ENCODE peak calls at places on chromosomes 11 and 22, in four cellular contexts. C, W, B and D are unnamed samples.

GRCh38 chr11:44977493-44977984 is 26.9 kb upstream of the TP53I11 start:
- DNase-seq in C (no peak), W (peak; percentile 66), B (no peak), D (no peak)

GRCh38 chr11:68441466-68442230 is 18.9 kb upstream of the PPP6R3 start:
- DNase-seq in C (no peak), W (peak; percentile 98), B (no peak), D (peak; percentile 87)

GRCh38 chr11:12817681-12818332 is 143.6 kb downstream of the TEAD1 start:
- DNase-seq in C (no peak), W (no peak), B (no peak), D (no peak)

GRCh38 chr11:59614277-59615131 is 1.1 kb downstream of the OSBP start:
- DNase-seq in C (no peak), W (no peak), B (no peak), D (no peak)

GRCh38 chr11:108871152-108871551 is 206.3 kb downstream of the DDX10 start:
- DNase-seq in C (no peak), W (peak; percentile 79), B (no peak), D (peak; percentile 51)

GRCh38 chr11:46987183-46987582 is 50.6 kb downstream of the CSTPP1 start:
- DNase-seq in C (no peak), W (no peak), B (no peak), D (no peak)

GRCh38 chr11:119789766-119790407 is 60.9 kb upstream of the NECTIN1 start:
- DNase-seq in C (no peak), W (peak; percentile 75), B (no peak), D (peak; percentile 37)

GRCh38 chr11:65539401-65540289 is 14.8 kb downstream of the SCYL1 start:
- DNase-seq in C (no peak), W (peak; percentile 81), B (no peak), D (no peak)

GRCh38 chr11:45413156-45413833 is 127.2 kb upstream of the SYT13 start:
- DNase-seq in C (no peak), W (peak; percentile 37), B (no peak), D (no peak)

GRCh38 chr11:120244476-120244875 is 4.5 kb downstream of the POU2F3 start:
- DNase-seq in C (no peak), W (no peak), B (no peak), D (no peak)

GRCh38 chr22:31923166-31923565 is 21.2 kb upstream of the YWHAH start:
- DNase-seq in C (no peak), W (no peak), B (no peak), D (no peak)

GRCh38 chr11:63915961-63916836 is 765 bp downstream of the RCOR2 start:
- DNase-seq in C (peak; percentile 71), W (peak; percentile 90), B (no peak), D (peak; percentile 84)

GRCh38 chr11:2883717-2884423 is 1.7 kb downstream of the CDKN1C start:
- DNase-seq in C (no peak), W (peak; percentile 45), B (no peak), D (no peak)

GRCh38 chr11:78213526-78214330 is 25.0 kb downstream of the USP35 start:
- DNase-seq in C (peak; percentile 53), W (no peak), B (no peak), D (no peak)

GRCh38 chr22:39216143-39216490 is 28.7 kb downstream of the PDGFB start:
- DNase-seq in C (peak; percentile 38), W (no peak), B (no peak), D (no peak)

GRCh38 chr22:44024288-44024908 is at the start of gene PARVB:
- DNase-seq in C (peak; percentile 67), W (peak; percentile 62), B (no peak), D (peak; percentile 45)

GRCh38 chr11:38814670-38815069 is 2216.6 kb upstream of the RAG2 start:
- DNase-seq in C (no peak), W (no peak), B (no peak), D (no peak)

GRCh38 chr11:90493379-90493778 is 270.5 kb upstream of the CHORDC1 start:
- DNase-seq in C (no peak), W (no peak), B (no peak), D (no peak)

GRCh38 chr11:19929655-19930054 is 217.0 kb downstream of the NAV2 start:
- DNase-seq in C (no peak), W (no peak), B (no peak), D (no peak)

GRCh38 chr22:41899992-41900651 is 14.8 kb downstream of the SHISA8 start:
- DNase-seq in C (no peak), W (no peak), B (no peak), D (no peak)

GRCh38 chr11:121318848-121319834 is 26.6 kb downstream of the SC5D start:
- DNase-seq in C (no peak), W (peak; percentile 77), B (no peak), D (peak; percentile 31)

GRCh38 chr22:30405731-30406130 is 8.9 kb downstream of the SEC14L2 start:
- DNase-seq in C (no peak), W (no peak), B (no peak), D (no peak)

GRCh38 chr11:68661697-68662603 is 22.4 kb upstream of the GAL start:
- DNase-seq in C (no peak), W (no peak), B (no peak), D (peak; percentile 88)

GRCh38 chr22:24379536-24379935 is 47.9 kb upstream of the ADORA2A start:
- DNase-seq in C (no peak), W (peak; percentile 13), B (no peak), D (no peak)

GRCh38 chr11:88434333-88434976 is 96.9 kb upstream of the CTSC start:
- DNase-seq in C (no peak), W (peak; percentile 82), B (no peak), D (no peak)

GRCh38 chr11:8777907-8778767 is 95.5 kb downstream of the RPL27A start:
- DNase-seq in C (no peak), W (peak; percentile 35), B (no peak), D (no peak)

GRCh38 chr11:20131744-20132666 is 28.3 kb downstream of the DBX1 start:
- DNase-seq in C (peak; percentile 82), W (peak; percentile 81), B (peak; percentile 7), D (no peak)

GRCh38 chr11:121067453-121067852 is 33.6 kb upstream of the TECTA start:
- DNase-seq in C (no peak), W (peak; percentile 98), B (no peak), D (no peak)

GRCh38 chr11:42200311-42200710 is 740.9 kb upstream of the LRRC4C start:
- DNase-seq in C (no peak), W (no peak), B (no peak), D (no peak)

GRCh38 chr11:126311464-126312291 is 7.8 kb downstream of the DCPS start:
- DNase-seq in C (peak; percentile 25), W (no peak), B (no peak), D (no peak)

GRCh38 chr22:25139062-25139461 is 60.6 kb upstream of the CRYBB3 start:
- DNase-seq in C (no peak), W (peak; percentile 66), B (no peak), D (no peak)

GRCh38 chr11:123480290-123480815 is 50.3 kb downstream of the GRAMD1B start:
- DNase-seq in C (no peak), W (no peak), B (no peak), D (no peak)